ENCODE peak calls at places on chromosome 17, in five cellular contexts. R is CD8-positive, alpha-beta T cell; H is uterus; T is heart left ventricle; Q is mammary epithelial cell. A is an unnamed sample. For H3K27me3, the result is how much of the 10 kb centered on the place peaks cover.

GRCh38 chr17:27224526-27225315 is 69.2 kb upstream of the WSB1 start:
- DNase-seq in Q (no peak), H (no peak), T (no peak), R (no peak), A (no peak)

GRCh38 chr17:37037590-37038155 is 88.9 kb downstream of the AATF start:
- DNase-seq in R (no peak), H (no peak), T (no peak), Q (no peak), A (no peak)

GRCh38 chr17:47878203-47879027 is 17.6 kb upstream of the SP2 start:
- DNase-seq in R (no peak), Q (no peak), H (no peak), T (peak), A (no peak)

GRCh38 chr17:62724398-62725146 is 83.5 kb downstream of the MARCHF10 start:
- DNase-seq in T (no peak), H (no peak), R (peak), Q (peak), A (peak)

GRCh38 chr17:76725580-76726230 is 701 bp downstream of the JMJD6 start:
- DNase-seq in R (peak), T (peak), Q (peak), H (peak), A (no peak)

GRCh38 chr17:8675306-8675705 is 44.8 kb upstream of the MYH10 start:
- DNase-seq in Q (no peak), T (no peak), H (no peak), R (no peak), A (no peak)

GRCh38 chr17:32111141-32111771 is 31.0 kb upstream of the RHOT1 start:
- DNase-seq in T (no peak), R (peak), Q (no peak), H (peak), A (peak)

GRCh38 chr17:44797809-44798208 is 32.3 kb downstream of the GJC1 start:
- DNase-seq in R (no peak), H (peak), Q (no peak), T (no peak), A (no peak)

GRCh38 chr17:42414782-42415409 is 8.2 kb downstream of the CAVIN1 start:
- DNase-seq in H (no peak), R (peak), T (no peak), Q (no peak), A (no peak)

DNA sequence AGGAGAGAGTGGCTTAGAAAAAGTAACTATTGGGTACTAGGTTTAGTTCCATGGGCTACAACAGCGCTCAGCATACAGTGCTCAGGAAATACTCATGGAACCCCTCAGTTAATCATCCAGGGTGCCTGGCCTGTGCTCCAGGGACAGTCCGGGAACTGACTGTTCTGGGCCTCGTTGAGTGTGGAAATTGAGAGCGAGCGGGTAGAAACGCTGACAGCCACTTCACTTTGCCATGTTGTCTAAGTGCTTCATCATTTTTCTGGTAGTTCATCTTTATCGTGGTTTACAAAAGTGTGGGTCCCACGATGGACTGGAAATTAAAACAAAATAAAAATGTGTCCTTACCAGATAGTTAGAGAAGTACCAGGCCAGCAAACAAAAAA is 31.6 kb upstream of the DNAH17 start:
- DNase-seq in Q (no peak), R (no peak), H (no peak), T (peak), A (no peak)
- H3K27ac ChIP-seq in Q (no peak), R (no peak), H (no peak), T (no peak), A (no peak)

DNA sequence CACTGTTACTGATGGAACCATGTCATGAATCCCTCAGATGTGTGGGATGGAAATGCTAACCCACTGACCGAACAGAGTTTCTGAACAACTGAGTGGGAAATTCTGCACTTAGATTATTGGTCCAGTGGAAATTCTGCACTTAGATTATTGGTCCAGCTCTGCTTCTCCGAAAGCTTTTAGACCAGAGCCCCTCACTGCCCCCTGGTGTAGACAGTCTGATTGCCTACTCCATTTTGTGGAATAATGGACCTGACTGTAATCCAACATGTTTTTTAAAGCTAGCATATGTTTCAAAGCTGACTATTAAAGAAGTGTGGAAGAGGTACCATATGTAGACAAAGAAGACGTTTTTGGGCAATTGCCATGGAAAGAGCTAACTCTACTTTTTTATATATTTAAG is 50.3 kb upstream of the TBX2 start:
- DNase-seq in Q (no peak), R (no peak), H (no peak), T (no peak), A (no peak)
- TF ChIP-seq CTCF in Q (no peak), R (no peak), H (no peak), T (peak), A (no peak)

DNA sequence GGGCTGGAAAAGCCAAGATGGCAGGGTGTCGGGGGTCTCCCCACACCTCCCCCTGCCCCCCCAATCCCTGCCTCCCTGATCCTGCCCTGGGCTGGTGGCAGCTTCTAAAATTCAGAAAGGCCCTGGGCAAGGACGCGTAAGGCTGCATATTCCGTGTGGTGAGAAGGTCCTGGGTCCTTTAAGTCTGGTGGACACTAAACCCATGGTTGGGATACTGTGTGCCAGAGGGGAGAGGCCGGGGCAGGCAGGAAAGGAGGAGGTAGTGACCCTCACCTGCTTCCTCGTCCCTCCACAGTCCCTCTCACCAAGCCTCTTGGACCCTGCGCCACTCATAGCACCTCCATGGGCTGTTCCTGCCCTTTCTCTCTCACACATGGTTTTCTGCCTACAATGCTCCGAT is 28.8 kb downstream of the PRKAR1A start:
- DNase-seq in R (no peak), H (no peak), Q (no peak), T (no peak), A (no peak)
- H3K27me3 ChIP-seq in R (under half), H (under half), Q (under half), T (under half), A (under half)

GRCh38 chr17:19348806-19349205 is 13.7 kb downstream of the B9D1 start:
- DNase-seq in R (no peak), H (peak), T (no peak), Q (no peak), A (no peak)

GRCh38 chr17:19357351-19358140 is 5.0 kb downstream of the B9D1 start:
- DNase-seq in Q (no peak), R (no peak), H (no peak), T (no peak), A (no peak)

GRCh38 chr17:19354748-19355147 is 7.8 kb downstream of the B9D1 start:
- DNase-seq in T (no peak), H (no peak), R (no peak), Q (no peak), A (no peak)

GRCh38 chr17:19359151-19359550 is 3.4 kb downstream of the B9D1 start:
- DNase-seq in Q (no peak), R (no peak), H (no peak), T (no peak), A (no peak)

GRCh38 chr17:19354123-19354522 is 8.4 kb downstream of the B9D1 start:
- DNase-seq in R (no peak), H (no peak), T (no peak), Q (peak), A (peak)
- H3K27ac ChIP-seq in R (no peak), H (no peak), T (no peak), Q (no peak), A (no peak)